ENCODE peak calls at places on chromosome 22, in four cellular contexts. Y, S, Z and G are unnamed samples.

GRCh38 chr22:25362215-25362882 is 142.9 kb downstream of the CRYBB2 start:
- DNase-seq in Y (peak; percentile 41), S (peak; percentile 13), Z (peak; percentile 82), G (no peak)

GRCh38 chr22:40721266-40721665 is 42.0 kb downstream of the MCHR1 start:
- DNase-seq in Y (no peak), S (peak; percentile 17), Z (no peak), G (peak; percentile 37)

GRCh38 chr22:22556995-22557925 is 1.8 kb downstream of the PRAME start:
- DNase-seq in Y (no peak), S (no peak), Z (no peak), G (no peak)

GRCh38 chr22:29702931-29703594 is 16.7 kb upstream of the CABP7 start:
- DNase-seq in Y (no peak), S (no peak), Z (no peak), G (no peak)

GRCh38 chr22:47146941-47147340 is 384.5 kb downstream of the TBC1D22A start:
- DNase-seq in Y (no peak), S (no peak), Z (no peak), G (no peak)

GRCh38 chr22:38490915-38491314 is 15.2 kb downstream of the DDX17 start:
- DNase-seq in Y (no peak), S (no peak), Z (no peak), G (no peak)

GRCh38 chr22:21045585-21046294 is at the start of gene LRRC74B:
- DNase-seq in Y (peak; percentile 22), S (peak; percentile 75), Z (peak; percentile 99), G (peak; percentile 54)

GRCh38 chr22:38886333-38886732 is 14.3 kb upstream of the CBX6 start:
- DNase-seq in Y (no peak), S (no peak), Z (no peak), G (no peak)

GRCh38 chr22:47337161-47337621 is 574.7 kb downstream of the TBC1D22A start:
- DNase-seq in Y (no peak), S (peak; percentile 16), Z (peak; percentile 25), G (peak; percentile 4)

GRCh38 chr22:24768537-24769374 is 5.8 kb downstream of the PIWIL3 start:
- DNase-seq in Y (peak; percentile 22), S (peak; percentile 37), Z (peak; percentile 67), G (no peak)

GRCh38 chr22:45296628-45297297 is 12.0 kb downstream of the UPK3A start:
- DNase-seq in Y (peak; percentile 6), S (no peak), Z (no peak), G (no peak)

GRCh38 chr22:30720263-30720837 is 25.7 kb downstream of the OSBP2 start:
- DNase-seq in Y (no peak), S (no peak), Z (no peak), G (no peak)

GRCh38 chr22:49996532-49997220 is 15.9 kb downstream of the IL17REL start:
- DNase-seq in Y (no peak), S (no peak), Z (no peak), G (no peak)

GRCh38 chr22:27896251-27896650 is 22.8 kb downstream of the PITPNB start:
- DNase-seq in Y (no peak), S (no peak), Z (no peak), G (no peak)

GRCh38 chr22:46432164-46433068 is 96.9 kb downstream of the TRMU start:
- DNase-seq in Y (no peak), S (no peak), Z (peak; percentile 38), G (no peak)

GRCh38 chr22:26958378-26958777 is 301.0 kb downstream of the MIAT start:
- DNase-seq in Y (no peak), S (no peak), Z (no peak), G (no peak)

GRCh38 chr22:32791056-32791455 is 10.4 kb upstream of the TIMP3 start:
- DNase-seq in Y (no peak), S (no peak), Z (no peak), G (no peak)

GRCh38 chr22:27110985-27111451 is 453.6 kb downstream of the MIAT start:
- DNase-seq in Y (no peak), S (no peak), Z (peak; percentile 73), G (no peak)

GRCh38 chr22:19621372-19622060 is 92.8 kb upstream of the SEPTIN5 start:
- DNase-seq in Y (no peak), S (no peak), Z (no peak), G (no peak)

GRCh38 chr22:19518568-19519030 is 5.6 kb downstream of the CLDN5 start:
- DNase-seq in Y (no peak), S (no peak), Z (no peak), G (no peak)

GRCh38 chr22:48106715-48107259 is 1344.3 kb downstream of the TBC1D22A start:
- DNase-seq in Y (no peak), S (no peak), Z (no peak), G (no peak)

GRCh38 chr22:50276143-50276542 is 6.0 kb upstream of the MAPK11 start:
- DNase-seq in Y (no peak), S (no peak), Z (no peak), G (no peak)

GRCh38 chr22:26894766-26895485 is 237.5 kb downstream of the MIAT start:
- DNase-seq in Y (no peak), S (peak; percentile 94), Z (peak; percentile 90), G (peak; percentile 58)

GRCh38 chr22:41699264-41700104 is at the start of gene MEI1:
- DNase-seq in Y (peak; percentile 87), S (peak; percentile 52), Z (peak; percentile 97), G (peak; percentile 25)

GRCh38 chr22:33030923-33031525 is 27.2 kb downstream of the SYN3 start:
- DNase-seq in Y (no peak), S (no peak), Z (no peak), G (no peak)

GRCh38 chr22:20611418-20611817 is 104.0 kb downstream of the MED15 start:
- DNase-seq in Y (no peak), S (no peak), Z (no peak), G (no peak)

GRCh38 chr22:47129902-47130301 is 367.5 kb downstream of the TBC1D22A start:
- DNase-seq in Y (no peak), S (peak; percentile 65), Z (peak; percentile 26), G (peak; percentile 59)

GRCh38 chr22:31084811-31085492 is 3.8 kb downstream of the SMTN start:
- DNase-seq in Y (peak; percentile 78), S (no peak), Z (peak; percentile 94), G (no peak)

GRCh38 chr22:39603345-39603744 is 32.8 kb downstream of the CACNA1I start:
- DNase-seq in Y (no peak), S (no peak), Z (no peak), G (no peak)